ENCODE peak calls at places on chromosomes 4 and X, in nine cellular contexts. E is PC-9; B is A673; G is left ventricle myocardium inferior; R is GM23248; N is fibroblast of lung; K is endothelial cell of umbilical vein; W is tibial nerve; L is CD4-positive, alpha-beta T cell. D is an unnamed sample.

GRCh38 chr4:188971125-188971524 is 831.9 kb downstream of the TRIML1 start:
- DNase-seq in E (no peak), B (peak; percentile 50), G (no peak), R (peak; percentile 0), N (peak; percentile 5), K (no peak), W (no peak), L (no peak), D (no peak)

GRCh38 chrX:75887833-75888232 is 102.8 kb upstream of the MAGEE2 start:
- DNase-seq in E (no peak), B (no peak), G (no peak), R (no peak), N (no peak), K (no peak), W (no peak), L (no peak), D (no peak)

GRCh38 chrX:97306771-97307470 is 423.2 kb downstream of the RPA4 start:
- DNase-seq in E (no peak), B (no peak), G (no peak), R (peak; percentile 0), N (no peak), K (no peak), W (no peak), L (no peak), D (no peak)

GRCh38 chr4:56931924-56932323 is 24.2 kb downstream of the REST start:
- DNase-seq in E (no peak), B (no peak), G (no peak), R (no peak), N (no peak), K (no peak), W (no peak), L (no peak), D (no peak)

GRCh38 chr4:47187608-47188007 is 156.2 kb downstream of the GABRB1 start:
- DNase-seq in E (no peak), B (peak; percentile 19), G (no peak), R (no peak), N (no peak), K (no peak), W (no peak), L (no peak), D (no peak)

GRCh38 chr4:113537183-113537977 is 224.2 kb downstream of the CAMK2D start:
- DNase-seq in E (no peak), B (no peak), G (no peak), R (no peak), N (no peak), K (no peak), W (no peak), L (no peak), D (no peak)

GRCh38 chr4:657338-658030 is 16.6 kb downstream of the ATP5ME start:
- DNase-seq in E (no peak), B (no peak), G (no peak), R (peak; percentile 39), N (no peak), K (no peak), W (no peak), L (no peak), D (no peak)

GRCh38 chr4:68892861-68893260 is 58.7 kb downstream of the UGT2A3 start:
- DNase-seq in E (no peak), B (no peak), G (no peak), R (no peak), N (no peak), K (no peak), W (no peak), L (no peak), D (no peak)

GRCh38 chr4:17511041-17511949 is 595 bp downstream of the QDPR start:
- DNase-seq in E (no peak), B (peak; percentile 48), G (peak; percentile 56), R (peak; percentile 78), N (peak; percentile 45), K (peak; percentile 53), W (peak; percentile 36), L (peak; percentile 28), D (peak; percentile 65)
- H3K27ac ChIP-seq in E (no peak overlapping the region), B (peak overlapping the region; percentile 44), G (peak overlapping the region; percentile 85), R (peak overlapping the region; percentile 46), N (peak overlapping the region; percentile 50), K (peak overlapping the region; percentile 56), W (peak overlapping the region; percentile 67), L (peak overlapping the region; percentile 9), D (peak overlapping the region; percentile 78)

GRCh38 chrX:56728752-56729151 is 291 bp upstream of the NBDY start:
- DNase-seq in E (no peak), B (peak; percentile 41), G (no peak), R (peak; percentile 41), N (peak; percentile 32), K (peak; percentile 50), W (peak; percentile 5), L (peak; percentile 1), D (no peak)
- H3K27ac ChIP-seq in E (no peak overlapping the region), B (no peak overlapping the region), G (peak overlapping the region; percentile 84), R (peak overlapping the region; percentile 74), N (no peak overlapping the region), K (no peak overlapping the region), W (peak overlapping the region; percentile 80), L (no peak overlapping the region), D (no peak overlapping the region)

GRCh38 chr4:108247511-108248088 is 78.9 kb upstream of the LEF1 start:
- DNase-seq in E (peak; percentile 45), B (peak; percentile 4), G (no peak), R (no peak), N (peak; percentile 7), K (peak; percentile 10), W (no peak), L (no peak), D (no peak)
- H3K27ac ChIP-seq in E (no peak overlapping the region), B (no peak overlapping the region), G (no peak overlapping the region), R (no peak overlapping the region), N (no peak overlapping the region), K (no peak overlapping the region), W (no peak overlapping the region), L (no peak overlapping the region), D (no peak overlapping the region)

DNA sequence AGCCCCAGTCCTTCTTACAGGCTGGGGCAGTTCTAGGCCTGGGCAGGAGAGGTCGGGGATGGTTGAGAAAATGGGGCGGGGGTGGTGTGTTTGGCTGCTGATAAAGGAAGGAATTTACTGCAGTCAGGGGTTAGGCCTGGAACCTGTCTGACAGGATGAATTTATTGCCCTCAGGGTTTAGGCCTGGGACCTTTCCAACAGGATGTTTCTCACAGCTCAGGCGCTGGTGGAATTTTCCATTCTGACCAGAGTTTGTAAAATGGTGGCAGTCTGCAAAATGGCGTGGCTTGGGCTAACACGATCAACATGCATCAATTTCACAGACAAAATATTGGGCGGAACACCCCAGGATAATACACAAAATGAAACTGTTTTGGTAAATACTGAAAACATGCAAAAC is 83.5 kb upstream of the SPIN4 start:
- DNase-seq in E (peak; percentile 86), B (no peak), G (no peak), R (no peak), N (peak; percentile 58), K (peak; percentile 85), W (no peak), L (no peak), D (no peak)
- H3K27ac ChIP-seq in E (peak overlapping the region; percentile 99), B (no peak overlapping the region), G (no peak overlapping the region), R (no peak overlapping the region), N (no peak overlapping the region), K (no peak overlapping the region), W (no peak overlapping the region), L (no peak overlapping the region), D (no peak overlapping the region)

GRCh38 chrX:149860445-149860844 is 20.5 kb upstream of the MAGEA8 start:
- DNase-seq in E (no peak), B (no peak), G (no peak), R (no peak), N (no peak), K (no peak), W (no peak), L (no peak), D (no peak)
- H3K27ac ChIP-seq in E (no peak overlapping the region), B (no peak overlapping the region), G (no peak overlapping the region), R (no peak overlapping the region), N (no peak overlapping the region), K (no peak overlapping the region), W (no peak overlapping the region), L (no peak overlapping the region), D (no peak overlapping the region)

DNA sequence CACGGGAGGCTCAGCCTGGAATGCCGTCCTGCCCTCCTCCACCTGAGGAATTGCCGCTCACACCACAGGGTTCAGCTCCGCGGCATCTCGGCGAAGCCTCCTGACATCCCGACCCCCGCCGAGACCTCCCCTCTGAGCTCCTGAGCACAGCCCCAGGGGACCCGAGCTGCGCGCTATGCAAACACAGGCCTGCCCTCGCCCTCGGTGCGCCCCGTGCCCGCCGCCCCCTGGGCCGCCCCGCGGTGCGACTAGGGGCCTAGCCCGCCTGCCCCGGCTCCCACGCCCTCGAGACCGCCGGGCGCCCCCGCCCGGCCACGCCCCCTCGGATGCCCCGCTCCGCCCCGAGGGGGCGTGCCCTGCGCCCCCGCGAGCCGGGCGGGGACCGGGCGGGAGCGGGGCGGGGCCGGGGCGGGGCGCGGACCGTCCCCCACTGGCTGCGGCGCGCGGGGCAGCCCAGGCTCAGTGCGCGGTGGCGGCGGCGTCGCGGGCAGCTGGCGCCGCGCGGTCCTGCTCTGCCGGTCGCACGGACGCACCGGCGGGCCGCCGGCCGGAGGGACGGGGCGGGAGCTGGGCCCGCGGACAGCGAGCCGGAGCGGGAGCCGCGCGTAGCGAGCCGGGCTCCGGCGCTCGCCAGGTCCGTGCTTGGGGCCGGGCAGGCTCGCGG is at the start of gene FGFR3:
- DNase-seq in E (no peak), B (peak; percentile 73), G (peak; percentile 33), R (peak; percentile 64), N (peak; percentile 10), K (no peak), W (no peak), L (no peak), D (no peak)
- H3K27ac ChIP-seq in E (no peak within 1 kb of the TSS), B (no peak within 1 kb of the TSS), G (peak within 1 kb of the TSS; percentile 63), R (no peak within 1 kb of the TSS), N (no peak within 1 kb of the TSS), K (no peak within 1 kb of the TSS), W (peak within 1 kb of the TSS; percentile 65), L (no peak within 1 kb of the TSS), D (no peak within 1 kb of the TSS)

DNA sequence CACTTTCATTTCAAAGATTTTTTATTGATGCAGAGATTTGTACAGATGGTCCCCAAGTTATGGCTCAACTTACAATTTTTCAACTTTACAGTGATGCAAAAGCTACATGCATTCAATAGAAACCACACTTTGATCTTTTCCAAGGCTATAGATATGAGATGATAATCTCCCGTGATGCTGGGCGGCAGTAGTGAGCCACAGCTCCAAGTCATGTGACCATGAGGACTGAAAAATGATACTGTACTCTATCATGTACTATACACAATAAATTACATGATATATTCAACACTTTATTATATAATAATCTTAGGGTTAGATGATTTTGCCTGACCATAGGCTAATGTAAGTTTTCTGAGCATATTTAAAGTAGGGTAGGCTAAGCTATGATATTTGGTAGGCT is 14.0 kb upstream of the GASK1B start:
- DNase-seq in E (no peak), B (no peak), G (no peak), R (no peak), N (no peak), K (no peak), W (no peak), L (no peak), D (no peak)
- H3K27ac ChIP-seq in E (no peak overlapping the region), B (no peak overlapping the region), G (no peak overlapping the region), R (no peak overlapping the region), N (no peak overlapping the region), K (no peak overlapping the region), W (no peak overlapping the region), L (no peak overlapping the region), D (no peak overlapping the region)

GRCh38 chrX:13376857-13377441 is 57.1 kb upstream of the ATXN3L start:
- DNase-seq in E (no peak), B (peak; percentile 88), G (no peak), R (peak; percentile 85), N (peak; percentile 98), K (no peak), W (peak; percentile 24), L (no peak), D (no peak)
- H3K27ac ChIP-seq in E (no peak overlapping the region), B (peak overlapping the region; percentile 16), G (peak overlapping the region; percentile 67), R (peak overlapping the region; percentile 98), N (peak overlapping the region; percentile 91), K (no peak overlapping the region), W (no peak overlapping the region), L (no peak overlapping the region), D (peak overlapping the region; percentile 23)

D was measured in psoas muscle.